ENCODE peak calls at places on chromosomes 6 and 20, in eight cellular contexts. One of them, this sample, is unnamed.

GRCh38 chr20:52801628-52802006 is 170.5 kb upstream of the TSHZ2 start:
- DNase-seq in stimulated activated CD4-positive, alpha-beta T cell treated with anti-CD3 and anti-CD28 coated beads, TNF-alpha, amount 100 ng/mL, for 24 hours: no peak
- DNase-seq in stimulated activated CD8-positive, alpha-beta memory T cell treated with anti-CD3 and anti-CD28 coated beads, Interleukin-4, amount 100 ng/mL, for 1 hour: no peak
- DNase-seq in activated T-helper 1 cell treated with Interleukin-2 at 50 U/mL for 16 hours: no peak
- DNase-seq in left lobe of liver: no peak
- DNase-seq in sigmoid colon: no peak
- DNase-seq in tibial nerve: no peak
- DNase-seq in T47D: no peak
- DNase-seq in this sample: no peak

GRCh38 chr20:63552481-63553249 is 1.3 kb upstream of the FNDC11 start:
- DNase-seq in stimulated activated CD4-positive, alpha-beta T cell treated with anti-CD3 and anti-CD28 coated beads, TNF-alpha, amount 100 ng/mL, for 24 hours: peak
- DNase-seq in stimulated activated CD8-positive, alpha-beta memory T cell treated with anti-CD3 and anti-CD28 coated beads, Interleukin-4, amount 100 ng/mL, for 1 hour: no peak
- DNase-seq in activated T-helper 1 cell treated with Interleukin-2 at 50 U/mL for 16 hours: peak
- DNase-seq in left lobe of liver: no peak
- DNase-seq in sigmoid colon: no peak
- DNase-seq in tibial nerve: no peak
- DNase-seq in T47D: no peak
- DNase-seq in this sample: no peak

GRCh38 chr6:165594584-165595333 is 68.3 kb downstream of the PDE10A start:
- DNase-seq in stimulated activated CD4-positive, alpha-beta T cell treated with anti-CD3 and anti-CD28 coated beads, TNF-alpha, amount 100 ng/mL, for 24 hours: no peak
- DNase-seq in stimulated activated CD8-positive, alpha-beta memory T cell treated with anti-CD3 and anti-CD28 coated beads, Interleukin-4, amount 100 ng/mL, for 1 hour: no peak
- DNase-seq in activated T-helper 1 cell treated with Interleukin-2 at 50 U/mL for 16 hours: no peak
- DNase-seq in left lobe of liver: no peak
- DNase-seq in sigmoid colon: no peak
- DNase-seq in tibial nerve: no peak
- DNase-seq in T47D: no peak
- DNase-seq in this sample: no peak

GRCh38 chr6:137258170-137258569 is 39.0 kb upstream of the IFNGR1 start:
- DNase-seq in stimulated activated CD4-positive, alpha-beta T cell treated with anti-CD3 and anti-CD28 coated beads, TNF-alpha, amount 100 ng/mL, for 24 hours: no peak
- DNase-seq in stimulated activated CD8-positive, alpha-beta memory T cell treated with anti-CD3 and anti-CD28 coated beads, Interleukin-4, amount 100 ng/mL, for 1 hour: no peak
- DNase-seq in activated T-helper 1 cell treated with Interleukin-2 at 50 U/mL for 16 hours: no peak
- DNase-seq in left lobe of liver: no peak
- DNase-seq in sigmoid colon: no peak
- DNase-seq in tibial nerve: no peak
- DNase-seq in T47D: no peak
- DNase-seq in this sample: no peak

GRCh38 chr20:46539113-46539512 is 11.3 kb downstream of the OCSTAMP start:
- DNase-seq in stimulated activated CD4-positive, alpha-beta T cell treated with anti-CD3 and anti-CD28 coated beads, TNF-alpha, amount 100 ng/mL, for 24 hours: no peak
- DNase-seq in stimulated activated CD8-positive, alpha-beta memory T cell treated with anti-CD3 and anti-CD28 coated beads, Interleukin-4, amount 100 ng/mL, for 1 hour: no peak
- DNase-seq in activated T-helper 1 cell treated with Interleukin-2 at 50 U/mL for 16 hours: no peak
- DNase-seq in left lobe of liver: no peak
- DNase-seq in sigmoid colon: no peak
- DNase-seq in tibial nerve: no peak
- DNase-seq in T47D: no peak
- DNase-seq in this sample: no peak

GRCh38 chr20:37408202-37408929 is 62.4 kb downstream of the SRC start:
- DNase-seq in stimulated activated CD4-positive, alpha-beta T cell treated with anti-CD3 and anti-CD28 coated beads, TNF-alpha, amount 100 ng/mL, for 24 hours: no peak
- DNase-seq in stimulated activated CD8-positive, alpha-beta memory T cell treated with anti-CD3 and anti-CD28 coated beads, Interleukin-4, amount 100 ng/mL, for 1 hour: no peak
- DNase-seq in activated T-helper 1 cell treated with Interleukin-2 at 50 U/mL for 16 hours: no peak
- DNase-seq in left lobe of liver: no peak
- DNase-seq in sigmoid colon: no peak
- DNase-seq in tibial nerve: no peak
- DNase-seq in T47D: no peak
- DNase-seq in this sample: no peak

GRCh38 chr20:41524980-41525613 is 93.1 kb downstream of the CHD6 start:
- DNase-seq in stimulated activated CD4-positive, alpha-beta T cell treated with anti-CD3 and anti-CD28 coated beads, TNF-alpha, amount 100 ng/mL, for 24 hours: no peak
- DNase-seq in stimulated activated CD8-positive, alpha-beta memory T cell treated with anti-CD3 and anti-CD28 coated beads, Interleukin-4, amount 100 ng/mL, for 1 hour: no peak
- DNase-seq in activated T-helper 1 cell treated with Interleukin-2 at 50 U/mL for 16 hours: no peak
- DNase-seq in left lobe of liver: peak
- DNase-seq in sigmoid colon: peak
- DNase-seq in tibial nerve: peak
- DNase-seq in T47D: no peak
- DNase-seq in this sample: no peak

GRCh38 chr6:67896476-67896875 is 738.6 kb upstream of the ADGRB3 start:
- DNase-seq in stimulated activated CD4-positive, alpha-beta T cell treated with anti-CD3 and anti-CD28 coated beads, TNF-alpha, amount 100 ng/mL, for 24 hours: no peak
- DNase-seq in stimulated activated CD8-positive, alpha-beta memory T cell treated with anti-CD3 and anti-CD28 coated beads, Interleukin-4, amount 100 ng/mL, for 1 hour: no peak
- DNase-seq in activated T-helper 1 cell treated with Interleukin-2 at 50 U/mL for 16 hours: no peak
- DNase-seq in left lobe of liver: no peak
- DNase-seq in sigmoid colon: no peak
- DNase-seq in tibial nerve: no peak
- DNase-seq in T47D: no peak
- DNase-seq in this sample: no peak

This sample was measured in suprapubic skin.